ENCODE peak calls at places on chromosomes 13 and 19, in five cellular contexts. One of them, this sample, is unnamed.
A peak's percentile ranks its signal among the peaks of the same experiment; 100 is the strongest.

GRCh38 chr19:2050349-2050990 is 574 bp downstream of the MKNK2 start:
- DNase-seq in activated CD4-positive, alpha-beta T cell treated with anti-CD3 and anti-CD28 coated beads for 24 hours: no peak
- DNase-seq in glutamatergic neuron: no peak
- DNase-seq in NCI-H1105 treated with DMSO at 0.1 percent for 48 hours: no peak
- DNase-seq in stimulated activated CD8-positive, alpha-beta memory T cell treated with anti-CD3 and anti-CD28 coated beads, Interleukin-7, amount 100 ng/mL, for 48 hours: no peak
- DNase-seq in this sample: no peak

GRCh38 chr13:65638572-65639168 is 1591.5 kb downstream of the PCDH9 start:
- DNase-seq in stimulated activated CD8-positive, alpha-beta memory T cell treated with anti-CD3 and anti-CD28 coated beads, Interleukin-7, amount 100 ng/mL, for 48 hours: no peak
- DNase-seq in glutamatergic neuron: no peak
- DNase-seq in NCI-H1105 treated with DMSO at 0.1 percent for 48 hours: peak; percentile 65
- DNase-seq in activated CD4-positive, alpha-beta T cell treated with anti-CD3 and anti-CD28 coated beads for 24 hours: no peak
- DNase-seq in this sample: peak; percentile 55

GRCh38 chr13:79581870-79582315 is 100.9 kb downstream of the NDFIP2 start:
- DNase-seq in stimulated activated CD8-positive, alpha-beta memory T cell treated with anti-CD3 and anti-CD28 coated beads, Interleukin-7, amount 100 ng/mL, for 48 hours: no peak
- DNase-seq in glutamatergic neuron: peak; percentile 57
- DNase-seq in NCI-H1105 treated with DMSO at 0.1 percent for 48 hours: no peak
- DNase-seq in activated CD4-positive, alpha-beta T cell treated with anti-CD3 and anti-CD28 coated beads for 24 hours: no peak
- DNase-seq in this sample: peak; percentile 54

GRCh38 chr19:45153339-45154063 is 7.3 kb downstream of the NKPD1 start:
- DNase-seq in stimulated activated CD8-positive, alpha-beta memory T cell treated with anti-CD3 and anti-CD28 coated beads, Interleukin-7, amount 100 ng/mL, for 48 hours: no peak
- DNase-seq in NCI-H1105 treated with DMSO at 0.1 percent for 48 hours: peak; percentile 31
- DNase-seq in activated CD4-positive, alpha-beta T cell treated with anti-CD3 and anti-CD28 coated beads for 24 hours: no peak
- DNase-seq in glutamatergic neuron: peak; percentile 87
- DNase-seq in this sample: no peak

GRCh38 chr13:30021611-30022010 is 171.2 kb upstream of the UBL3 start:
- DNase-seq in glutamatergic neuron: no peak
- DNase-seq in NCI-H1105 treated with DMSO at 0.1 percent for 48 hours: no peak
- DNase-seq in activated CD4-positive, alpha-beta T cell treated with anti-CD3 and anti-CD28 coated beads for 24 hours: no peak
- DNase-seq in stimulated activated CD8-positive, alpha-beta memory T cell treated with anti-CD3 and anti-CD28 coated beads, Interleukin-7, amount 100 ng/mL, for 48 hours: no peak
- DNase-seq in this sample: no peak

GRCh38 chr13:72808917-72809500 is 27.1 kb downstream of the PIBF1 start:
- DNase-seq in NCI-H1105 treated with DMSO at 0.1 percent for 48 hours: no peak
- DNase-seq in activated CD4-positive, alpha-beta T cell treated with anti-CD3 and anti-CD28 coated beads for 24 hours: no peak
- DNase-seq in glutamatergic neuron: no peak
- DNase-seq in stimulated activated CD8-positive, alpha-beta memory T cell treated with anti-CD3 and anti-CD28 coated beads, Interleukin-7, amount 100 ng/mL, for 48 hours: no peak
- DNase-seq in this sample: no peak

GRCh38 chr13:109875746-109876145 is 89.4 kb upstream of the IRS2 start:
- DNase-seq in glutamatergic neuron: no peak
- DNase-seq in NCI-H1105 treated with DMSO at 0.1 percent for 48 hours: no peak
- DNase-seq in activated CD4-positive, alpha-beta T cell treated with anti-CD3 and anti-CD28 coated beads for 24 hours: no peak
- DNase-seq in stimulated activated CD8-positive, alpha-beta memory T cell treated with anti-CD3 and anti-CD28 coated beads, Interleukin-7, amount 100 ng/mL, for 48 hours: no peak
- DNase-seq in this sample: no peak

GRCh38 chr19:21590868-21591267 is 85.5 kb downstream of the ZNF429 start:
- DNase-seq in activated CD4-positive, alpha-beta T cell treated with anti-CD3 and anti-CD28 coated beads for 24 hours: no peak
- DNase-seq in stimulated activated CD8-positive, alpha-beta memory T cell treated with anti-CD3 and anti-CD28 coated beads, Interleukin-7, amount 100 ng/mL, for 48 hours: no peak
- DNase-seq in NCI-H1105 treated with DMSO at 0.1 percent for 48 hours: no peak
- DNase-seq in glutamatergic neuron: no peak
- DNase-seq in this sample: no peak

GRCh38 chr19:46639356-46640061 is 3.5 kb upstream of the GNG8 start:
- DNase-seq in stimulated activated CD8-positive, alpha-beta memory T cell treated with anti-CD3 and anti-CD28 coated beads, Interleukin-7, amount 100 ng/mL, for 48 hours: no peak
- DNase-seq in glutamatergic neuron: no peak
- DNase-seq in NCI-H1105 treated with DMSO at 0.1 percent for 48 hours: peak; percentile 66
- DNase-seq in activated CD4-positive, alpha-beta T cell treated with anti-CD3 and anti-CD28 coated beads for 24 hours: no peak
- DNase-seq in this sample: peak; percentile 59

GRCh38 chr13:50846861-50847475 is 3.5 kb upstream of the DLEU7 start:
- DNase-seq in stimulated activated CD8-positive, alpha-beta memory T cell treated with anti-CD3 and anti-CD28 coated beads, Interleukin-7, amount 100 ng/mL, for 48 hours: no peak
- DNase-seq in activated CD4-positive, alpha-beta T cell treated with anti-CD3 and anti-CD28 coated beads for 24 hours: no peak
- DNase-seq in NCI-H1105 treated with DMSO at 0.1 percent for 48 hours: no peak
- DNase-seq in glutamatergic neuron: no peak
- DNase-seq in this sample: no peak

GRCh38 chr13:44404261-44405139 is 30.9 kb downstream of the SERP2 start:
- DNase-seq in glutamatergic neuron: no peak
- DNase-seq in stimulated activated CD8-positive, alpha-beta memory T cell treated with anti-CD3 and anti-CD28 coated beads, Interleukin-7, amount 100 ng/mL, for 48 hours: no peak
- DNase-seq in activated CD4-positive, alpha-beta T cell treated with anti-CD3 and anti-CD28 coated beads for 24 hours: no peak
- DNase-seq in NCI-H1105 treated with DMSO at 0.1 percent for 48 hours: no peak
- DNase-seq in this sample: no peak

GRCh38 chr13:42211704-42212103 is 60.2 kb upstream of the AKAP11 start:
- DNase-seq in glutamatergic neuron: no peak
- DNase-seq in activated CD4-positive, alpha-beta T cell treated with anti-CD3 and anti-CD28 coated beads for 24 hours: no peak
- DNase-seq in NCI-H1105 treated with DMSO at 0.1 percent for 48 hours: no peak
- DNase-seq in stimulated activated CD8-positive, alpha-beta memory T cell treated with anti-CD3 and anti-CD28 coated beads, Interleukin-7, amount 100 ng/mL, for 48 hours: no peak
- DNase-seq in this sample: no peak

GRCh38 chr19:13056052-13056660 is 46.5 kb downstream of the LYL1 start:
- DNase-seq in stimulated activated CD8-positive, alpha-beta memory T cell treated with anti-CD3 and anti-CD28 coated beads, Interleukin-7, amount 100 ng/mL, for 48 hours: no peak
- DNase-seq in NCI-H1105 treated with DMSO at 0.1 percent for 48 hours: no peak
- DNase-seq in activated CD4-positive, alpha-beta T cell treated with anti-CD3 and anti-CD28 coated beads for 24 hours: no peak
- DNase-seq in glutamatergic neuron: no peak
- DNase-seq in this sample: no peak

GRCh38 chr13:106063591-106064308 is 471.7 kb downstream of the EFNB2 start:
- DNase-seq in activated CD4-positive, alpha-beta T cell treated with anti-CD3 and anti-CD28 coated beads for 24 hours: no peak
- DNase-seq in NCI-H1105 treated with DMSO at 0.1 percent for 48 hours: no peak
- DNase-seq in glutamatergic neuron: no peak
- DNase-seq in stimulated activated CD8-positive, alpha-beta memory T cell treated with anti-CD3 and anti-CD28 coated beads, Interleukin-7, amount 100 ng/mL, for 48 hours: no peak
- DNase-seq in this sample: no peak

GRCh38 chr13:23986619-23987018 is 89.3 kb upstream of the C1QTNF9B start:
- DNase-seq in stimulated activated CD8-positive, alpha-beta memory T cell treated with anti-CD3 and anti-CD28 coated beads, Interleukin-7, amount 100 ng/mL, for 48 hours: no peak
- DNase-seq in NCI-H1105 treated with DMSO at 0.1 percent for 48 hours: no peak
- DNase-seq in activated CD4-positive, alpha-beta T cell treated with anti-CD3 and anti-CD28 coated beads for 24 hours: no peak
- DNase-seq in glutamatergic neuron: no peak
- DNase-seq in this sample: no peak

GRCh38 chr13:48585456-48585840 is 52.6 kb upstream of the RCBTB2 start:
- DNase-seq in stimulated activated CD8-positive, alpha-beta memory T cell treated with anti-CD3 and anti-CD28 coated beads, Interleukin-7, amount 100 ng/mL, for 48 hours: no peak
- DNase-seq in glutamatergic neuron: no peak
- DNase-seq in NCI-H1105 treated with DMSO at 0.1 percent for 48 hours: peak; percentile 37
- DNase-seq in activated CD4-positive, alpha-beta T cell treated with anti-CD3 and anti-CD28 coated beads for 24 hours: no peak
- DNase-seq in this sample: no peak

GRCh38 chr13:114002009-114002544 is 28.2 kb upstream of the C13orf46 start:
- DNase-seq in stimulated activated CD8-positive, alpha-beta memory T cell treated with anti-CD3 and anti-CD28 coated beads, Interleukin-7, amount 100 ng/mL, for 48 hours: no peak
- DNase-seq in NCI-H1105 treated with DMSO at 0.1 percent for 48 hours: no peak
- DNase-seq in activated CD4-positive, alpha-beta T cell treated with anti-CD3 and anti-CD28 coated beads for 24 hours: no peak
- DNase-seq in glutamatergic neuron: no peak
- DNase-seq in this sample: no peak

GRCh38 chr19:41353466-41354342 is at the start of gene TGFB1:
- DNase-seq in glutamatergic neuron: peak; percentile 88
- DNase-seq in NCI-H1105 treated with DMSO at 0.1 percent for 48 hours: peak; percentile 54
- DNase-seq in stimulated activated CD8-positive, alpha-beta memory T cell treated with anti-CD3 and anti-CD28 coated beads, Interleukin-7, amount 100 ng/mL, for 48 hours: peak; percentile 86
- DNase-seq in activated CD4-positive, alpha-beta T cell treated with anti-CD3 and anti-CD28 coated beads for 24 hours: peak; percentile 88
- DNase-seq in this sample: peak; percentile 93

This sample was measured in D341Med.